ENCODE peak calls at places on chromosomes 12 and 14, in four cellular contexts. W, B, J and R are unnamed samples.

GRCh38 chr12:127655691-127656090 is 611.3 kb upstream of the TMEM132C start:
- DNase-seq in B (no peak), J (no peak), W (no peak), R (no peak)

GRCh38 chr14:47040490-47040889 is 388.9 kb upstream of the RPL10L start:
- DNase-seq in W (no peak), J (no peak), B (no peak), R (no peak)

GRCh38 chr14:92690171-92691011 is 58.0 kb downstream of the LGMN start:
- DNase-seq in J (no peak), B (no peak), W (peak), R (no peak)

GRCh38 chr12:61804301-61804700 is 455.9 kb upstream of the USP15 start:
- DNase-seq in W (no peak), J (no peak), B (no peak), R (no peak)

GRCh38 chr12:64824130-64824499 is 332 bp upstream of the TBC1D30 start:
- DNase-seq in B (no peak), W (no peak), J (no peak), R (no peak)

GRCh38 chr12:106978035-106978800 is 8.7 kb downstream of the MTERF2 start:
- DNase-seq in B (no peak), J (no peak), W (peak), R (no peak)

GRCh38 chr12:1080520-1081223 is 89.6 kb downstream of the ERC1 start:
- DNase-seq in B (no peak), J (no peak), W (no peak), R (no peak)

GRCh38 chr14:33484264-33484663 is 466.6 kb downstream of the EGLN3 start:
- DNase-seq in W (no peak), B (no peak), J (no peak), R (peak)

GRCh38 chr12:122820838-122821271 is 14.4 kb upstream of the HIP1R start:
- DNase-seq in B (no peak), J (no peak), W (no peak), R (no peak)

GRCh38 chr14:85342858-85343607 is 186.9 kb upstream of the FLRT2 start:
- DNase-seq in W (no peak), B (no peak), J (no peak), R (no peak)

GRCh38 chr12:53757095-53757770 is 5.5 kb upstream of the CISTR start:
- DNase-seq in J (peak), B (peak), W (peak), R (peak)

GRCh38 chr14:96889091-96889490 is 91.9 kb downstream of the VRK1 start:
- DNase-seq in B (no peak), W (peak), J (no peak), R (no peak)

GRCh38 chr12:68884251-68884650 is 48.7 kb downstream of the CPM start:
- DNase-seq in J (no peak), B (no peak), W (no peak), R (no peak)

GRCh38 chr14:94770251-94770749 is 387 bp upstream of the GSC start:
- DNase-seq in W (no peak), J (no peak), B (no peak), R (no peak)

GRCh38 chr12:94235894-94236293 is 87.5 kb downstream of the PLXNC1 start:
- DNase-seq in J (no peak), B (no peak), W (no peak), R (no peak)

GRCh38 chr12:58105225-58106119 is 164.1 kb downstream of the ATP23 start:
- DNase-seq in B (no peak), W (no peak), J (no peak), R (no peak)

GRCh38 chr12:78316150-78316549 is 485.5 kb downstream of the NAV3 start:
- DNase-seq in B (no peak), W (no peak), J (no peak), R (no peak)

GRCh38 chr14:67583711-67584644 is 16.1 kb downstream of the PIGH start:
- DNase-seq in J (peak), B (no peak), W (peak), R (no peak)

GRCh38 chr14:34826661-34827060 is 48.5 kb downstream of the BAZ1A start:
- DNase-seq in J (no peak), W (no peak), B (no peak), R (no peak)

GRCh38 chr12:105330283-105330937 is at the start of gene C12orf75:
- DNase-seq in B (peak), J (peak), W (peak), R (peak)

GRCh38 chr12:4392223-4392742 is 12.8 kb upstream of the FGF23 start:
- DNase-seq in W (no peak), J (no peak), B (no peak), R (peak)

GRCh38 chr14:82528011-82528410 is 994.4 kb upstream of the SEL1L start:
- DNase-seq in J (no peak), B (no peak), W (no peak), R (no peak)

GRCh38 chr14:23149745-23150144 is 30.7 kb upstream of the CEBPE start:
- DNase-seq in B (no peak), J (no peak), W (no peak), R (no peak)

GRCh38 chr12:7450667-7451066 is 6.7 kb upstream of the CD163L1 start:
- DNase-seq in J (no peak), W (no peak), B (no peak), R (no peak)

GRCh38 chr12:66409195-66409871 is 107.0 kb downstream of the HELB start:
- DNase-seq in B (peak), W (peak), J (no peak), R (peak)

GRCh38 chr14:68785817-68786490 is 6.9 kb downstream of the ZFP36L1 start:
- DNase-seq in B (no peak), W (no peak), J (peak), R (no peak)

GRCh38 chr14:91374287-91374880 is 43.2 kb downstream of the CCDC88C start:
- DNase-seq in B (no peak), W (no peak), J (no peak), R (no peak)

GRCh38 chr12:106692896-106693295 is 81.6 kb upstream of the RIC8B start:
- DNase-seq in W (no peak), J (no peak), B (no peak), R (no peak)

GRCh38 chr12:58966939-58967338 is 46.6 kb upstream of the LRIG3 start:
- DNase-seq in B (no peak), W (no peak), J (no peak), R (no peak)

GRCh38 chr14:101323111-101323510 is 238.2 kb upstream of the DIO3 start:
- DNase-seq in J (no peak), W (no peak), B (no peak), R (no peak)

GRCh38 chr14:78713716-78714115 is 543.5 kb downstream of the NRXN3 start:
- DNase-seq in B (no peak), W (peak), J (no peak), R (no peak)

GRCh38 chr12:1310684-1311083 is 283.7 kb downstream of the FBXL14 start:
- DNase-seq in J (no peak), W (no peak), B (no peak), R (no peak)

GRCh38 chr14:31825459-31825858 is 251.6 kb upstream of the ARHGAP5 start:
- DNase-seq in J (no peak), W (no peak), B (no peak), R (no peak)

GRCh38 chr12:46369474-46370379 is 2.8 kb downstream of the SLC38A2 start:
- DNase-seq in W (no peak), J (no peak), B (no peak), R (no peak)

GRCh38 chr12:18898469-18898868 is 160.6 kb downstream of the CAPZA3 start:
- DNase-seq in W (no peak), B (no peak), J (no peak), R (no peak)

GRCh38 chr12:3520168-3520567 is 29.2 kb downstream of the PRMT8 start:
- DNase-seq in J (no peak), B (no peak), W (peak), R (no peak)